ENCODE peak calls at places on chromosomes 13 and 19, in six cellular contexts. One of them, this sample, is unnamed.

GRCh38 chr13:100269837-100270236 is 180.9 kb downstream of the PCCA start:
- DNase-seq in transverse colon: peak
- DNase-seq in Peyer's patch: no peak
- DNase-seq in A549: no peak
- DNase-seq in right lobe of liver: peak
- DNase-seq in stomach: peak
- DNase-seq in this sample: no peak

GRCh38 chr19:55619264-55619663 is 5.1 kb downstream of the ZNF784 start:
- DNase-seq in transverse colon: no peak
- DNase-seq in Peyer's patch: no peak
- DNase-seq in A549: no peak
- DNase-seq in right lobe of liver: no peak
- DNase-seq in stomach: no peak
- DNase-seq in this sample: no peak

GRCh38 chr13:27295096-27295495 is 24.5 kb downstream of the RASL11A start:
- DNase-seq in transverse colon: no peak
- DNase-seq in Peyer's patch: no peak
- DNase-seq in A549: no peak
- DNase-seq in right lobe of liver: no peak
- DNase-seq in stomach: no peak
- DNase-seq in this sample: no peak

GRCh38 chr19:16386619-16387240 is 62.1 kb downstream of the KLF2 start:
- DNase-seq in transverse colon: no peak
- DNase-seq in Peyer's patch: peak
- DNase-seq in A549: peak
- DNase-seq in right lobe of liver: peak
- DNase-seq in stomach: peak
- DNase-seq in this sample: peak

GRCh38 chr13:42001580-42001979 is 40.7 kb upstream of the VWA8 start:
- DNase-seq in transverse colon: no peak
- DNase-seq in Peyer's patch: no peak
- DNase-seq in A549: no peak
- DNase-seq in right lobe of liver: no peak
- DNase-seq in stomach: no peak
- DNase-seq in this sample: no peak

GRCh38 chr19:11570039-11570462 is 7.4 kb downstream of the ACP5 start:
- DNase-seq in transverse colon: no peak
- DNase-seq in Peyer's patch: no peak
- DNase-seq in A549: no peak
- DNase-seq in right lobe of liver: no peak
- DNase-seq in stomach: no peak
- DNase-seq in this sample: no peak

GRCh38 chr13:102089177-102089576 is 312.7 kb downstream of the FGF14 start:
- DNase-seq in transverse colon: no peak
- DNase-seq in Peyer's patch: no peak
- DNase-seq in A549: no peak
- DNase-seq in right lobe of liver: no peak
- DNase-seq in stomach: no peak
- DNase-seq in this sample: no peak

GRCh38 chr13:72651196-72651595 is 76.2 kb downstream of the MZT1 start:
- DNase-seq in transverse colon: no peak
- DNase-seq in Peyer's patch: no peak
- DNase-seq in A549: no peak
- DNase-seq in right lobe of liver: no peak
- DNase-seq in stomach: no peak
- DNase-seq in this sample: no peak

GRCh38 chr19:34082289-34083077 is 89.8 kb upstream of the LSM14A start:
- DNase-seq in transverse colon: no peak
- DNase-seq in Peyer's patch: no peak
- DNase-seq in A549: no peak
- DNase-seq in right lobe of liver: no peak
- DNase-seq in stomach: no peak
- DNase-seq in this sample: no peak

GRCh38 chr19:44525721-44526430 is 3.6 kb downstream of the CEACAM20 start:
- DNase-seq in transverse colon: no peak
- DNase-seq in Peyer's patch: no peak
- DNase-seq in A549: no peak
- DNase-seq in right lobe of liver: no peak
- DNase-seq in stomach: no peak
- DNase-seq in this sample: no peak

GRCh38 chr19:7287716-7288115 is 6.5 kb downstream of the INSR start:
- DNase-seq in transverse colon: no peak
- DNase-seq in Peyer's patch: no peak
- DNase-seq in A549: no peak
- DNase-seq in right lobe of liver: no peak
- DNase-seq in stomach: no peak
- DNase-seq in this sample: no peak

DNA sequence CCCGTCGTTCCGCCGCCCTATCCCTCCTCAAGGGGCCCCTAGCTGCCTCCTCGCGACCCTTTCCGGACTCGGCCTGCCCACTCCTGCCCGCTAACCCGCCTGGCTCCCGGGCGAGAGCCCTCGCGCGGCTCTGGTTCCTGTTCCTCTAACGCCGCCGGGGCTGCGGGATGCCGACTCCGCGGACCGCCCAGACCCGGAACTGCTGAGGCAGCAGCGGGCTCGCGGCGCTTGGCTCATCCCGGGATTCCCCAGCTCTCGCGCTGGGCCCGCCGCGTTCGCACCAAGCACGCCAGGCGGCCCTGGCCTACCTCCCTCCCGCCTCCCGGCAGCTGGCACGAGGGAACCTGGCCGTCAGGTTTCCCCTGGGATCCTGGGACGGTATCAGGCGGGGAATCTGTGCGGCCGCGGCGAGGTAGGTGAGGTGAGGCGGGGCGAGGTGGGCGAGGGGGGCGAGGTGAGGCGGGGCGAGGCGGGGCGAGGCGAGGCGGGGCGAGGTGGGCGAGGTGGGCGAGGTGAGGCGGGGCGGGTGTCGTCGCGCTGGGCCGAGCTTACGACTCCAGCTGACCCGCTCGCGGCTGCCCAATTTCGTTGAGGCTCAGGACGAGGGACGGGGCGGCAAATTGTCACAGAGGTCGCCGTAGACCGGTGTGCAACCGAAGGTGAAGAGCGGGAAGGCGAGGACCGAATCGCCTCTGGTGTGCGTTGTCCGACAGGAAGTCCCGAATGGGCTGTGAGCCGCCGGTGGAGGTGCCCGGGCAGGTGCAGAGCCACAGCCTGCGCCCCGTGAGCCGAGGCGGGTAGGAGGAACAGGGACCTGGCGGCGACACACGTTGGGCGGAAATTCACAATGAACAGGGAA is at the start of the genes CCDC122 and LACC1:
- DNase-seq in transverse colon: peak
- DNase-seq in Peyer's patch: peak
- DNase-seq in A549: peak
- DNase-seq in right lobe of liver: peak
- DNase-seq in stomach: peak
- DNase-seq in this sample: peak
- TF ChIP-seq POLR2A in transverse colon: peak
- TF ChIP-seq POLR2A in Peyer's patch: peak
- TF ChIP-seq POLR2A in A549: peak
- TF ChIP-seq POLR2A in right lobe of liver: peak
- TF ChIP-seq POLR2A in stomach: no peak
- TF ChIP-seq POLR2A in this sample: peak

GRCh38 chr19:12796146-12797071 is 5.1 kb downstream of the JUNB start:
- DNase-seq in transverse colon: peak
- DNase-seq in Peyer's patch: peak
- DNase-seq in A549: no peak
- DNase-seq in right lobe of liver: peak
- DNase-seq in stomach: peak
- DNase-seq in this sample: peak
- TF ChIP-seq POLR2A in transverse colon: peak
- TF ChIP-seq POLR2A in Peyer's patch: peak
- TF ChIP-seq POLR2A in A549: no peak
- TF ChIP-seq POLR2A in right lobe of liver: peak
- TF ChIP-seq POLR2A in stomach: no peak
- TF ChIP-seq POLR2A in this sample: no peak

GRCh38 chr13:114067886-114068722 is 64.3 kb downstream of the RASA3 start:
- DNase-seq in transverse colon: peak
- DNase-seq in Peyer's patch: peak
- DNase-seq in A549: no peak
- DNase-seq in right lobe of liver: peak
- DNase-seq in stomach: no peak
- DNase-seq in this sample: no peak
- TF ChIP-seq POLR2A in transverse colon: no peak
- TF ChIP-seq POLR2A in Peyer's patch: no peak
- TF ChIP-seq POLR2A in A549: no peak
- TF ChIP-seq POLR2A in right lobe of liver: no peak
- TF ChIP-seq POLR2A in stomach: no peak
- TF ChIP-seq POLR2A in this sample: no peak

GRCh38 chr19:53868091-53868891 is 608 bp downstream of the MYADM start:
- DNase-seq in transverse colon: peak
- DNase-seq in Peyer's patch: no peak
- DNase-seq in A549: peak
- DNase-seq in right lobe of liver: peak
- DNase-seq in stomach: peak
- DNase-seq in this sample: peak

GRCh38 chr19:53870485-53870844 is 2.8 kb downstream of the MYADM start:
- DNase-seq in transverse colon: peak
- DNase-seq in Peyer's patch: no peak
- DNase-seq in A549: no peak
- DNase-seq in right lobe of liver: peak
- DNase-seq in stomach: peak
- DNase-seq in this sample: no peak

GRCh38 chr19:53871448-53871847 is 3.8 kb downstream of the MYADM start:
- DNase-seq in transverse colon: no peak
- DNase-seq in Peyer's patch: no peak
- DNase-seq in A549: no peak
- DNase-seq in right lobe of liver: no peak
- DNase-seq in stomach: no peak
- DNase-seq in this sample: no peak

GRCh38 chr19:53867225-53868090 is at the start of gene MYADM:
- DNase-seq in transverse colon: peak
- DNase-seq in Peyer's patch: peak
- DNase-seq in A549: peak
- DNase-seq in right lobe of liver: peak
- DNase-seq in stomach: peak
- DNase-seq in this sample: peak

DNA sequence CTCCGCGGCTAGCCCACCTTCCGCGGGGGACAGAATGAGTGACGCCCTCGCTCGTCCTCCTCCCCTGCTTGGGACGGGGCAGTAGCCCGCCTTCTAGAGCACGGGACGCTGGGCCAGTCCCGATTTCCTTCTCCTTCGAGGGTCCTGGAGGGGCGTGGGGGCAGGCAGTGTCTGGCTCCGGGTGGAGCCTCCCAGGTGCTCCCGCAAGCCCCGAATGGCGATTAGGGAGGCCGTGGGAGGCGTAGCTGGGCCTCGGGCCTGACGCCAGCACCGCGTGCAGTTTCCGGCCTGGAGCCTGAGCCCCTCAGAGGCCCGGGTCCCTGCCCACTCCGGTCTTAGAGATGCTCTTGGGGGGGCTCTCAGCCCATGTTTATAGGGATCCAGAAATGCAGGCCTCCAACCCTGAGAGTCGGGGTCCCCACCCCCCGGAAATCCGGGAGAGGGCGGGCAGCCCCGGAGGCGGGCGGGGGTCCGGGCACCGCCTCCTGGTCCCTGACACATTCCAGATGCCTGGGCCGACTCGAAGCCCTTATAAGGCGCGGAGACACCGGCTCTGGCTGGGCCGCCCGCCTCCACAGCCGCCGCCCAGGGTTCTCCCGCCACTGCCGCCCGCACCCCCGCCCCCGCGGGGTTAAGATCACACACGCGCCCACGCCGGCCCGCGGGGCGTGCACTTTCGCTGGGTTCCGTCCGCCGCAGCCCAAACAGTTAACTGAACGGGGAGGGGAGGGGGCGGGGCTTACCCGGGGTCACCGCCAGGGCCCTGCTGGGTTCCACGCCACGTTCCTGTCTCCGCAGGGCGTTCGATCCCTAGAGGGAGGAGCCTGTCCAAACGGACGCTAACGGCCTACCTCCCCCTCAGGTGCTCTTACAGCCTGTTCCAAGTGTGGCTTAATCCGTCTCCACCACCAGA is 1.5 kb downstream of the MYADM start:
- DNase-seq in transverse colon: peak
- DNase-seq in Peyer's patch: peak
- DNase-seq in A549: peak
- DNase-seq in right lobe of liver: peak
- DNase-seq in stomach: peak
- DNase-seq in this sample: peak
- TF ChIP-seq POLR2A in transverse colon: peak
- TF ChIP-seq POLR2A in Peyer's patch: peak
- TF ChIP-seq POLR2A in A549: no peak
- TF ChIP-seq POLR2A in right lobe of liver: peak
- TF ChIP-seq POLR2A in stomach: no peak
- TF ChIP-seq POLR2A in this sample: peak

This sample was measured in prostate gland.